ENCODE peak calls at places on chromosomes 16 and 17, in seven cellular contexts. Z is amniotic epithelial cell; O is astrocyte of the spinal cord; L is NAMALWA; B is mammary epithelial cell; W is CD8-positive, alpha-beta T cell; Y is NCI-H82. D is an unnamed sample.
A peak's percentile ranks its signal among the peaks of the same experiment; 100 is the strongest.

GRCh38 chr16:70778901-70779309 is 22.1 kb downstream of the VAC14 start:
- DNase-seq in W (no peak), L (no peak), B (peak; percentile 88), Z (peak; percentile 86), O (peak; percentile 89), Y (no peak), D (peak; percentile 81)

GRCh38 chr17:13182450-13182849 is 164.6 kb upstream of the ELAC2 start:
- DNase-seq in O (no peak), W (no peak), L (no peak), Z (no peak), B (no peak), Y (no peak), D (no peak)

GRCh38 chr17:76566613-76566943 is 19.1 kb downstream of the ST6GALNAC2 start:
- DNase-seq in Y (no peak), Z (no peak), L (no peak), B (no peak), O (no peak), W (no peak), D (no peak)

GRCh38 chr17:72535779-72536178 is 415.0 kb downstream of the SOX9 start:
- DNase-seq in B (no peak), L (no peak), O (no peak), W (no peak), Y (no peak), Z (no peak), D (no peak)

GRCh38 chr17:44920565-44920940 is 5.3 kb upstream of the GFAP start:
- DNase-seq in Y (peak; percentile 60), L (peak; percentile 56), Z (no peak), B (no peak), W (no peak), O (no peak), D (no peak)

GRCh38 chr16:31706318-31706717 is 167.3 kb upstream of the ZNF267 start:
- DNase-seq in Y (no peak), Z (no peak), W (no peak), L (no peak), O (no peak), B (no peak), D (no peak)

GRCh38 chr17:50839591-50840310 is 4.4 kb downstream of the WFIKKN2 start:
- DNase-seq in B (no peak), W (no peak), Z (no peak), L (no peak), O (no peak), Y (no peak), D (no peak)

GRCh38 chr17:39608601-39609000 is 881 bp upstream of the NEUROD2 start:
- DNase-seq in O (no peak), W (no peak), Y (peak; percentile 70), B (no peak), L (no peak), Z (no peak), D (no peak)

GRCh38 chr17:39737761-39738567 is at the start of gene GRB7:
- DNase-seq in W (no peak), O (no peak), Y (no peak), L (no peak), Z (no peak), B (peak; percentile 71), D (no peak)

GRCh38 chr17:29592850-29593545 is at the start of gene ANKRD13B:
- DNase-seq in L (peak; percentile 77), Z (no peak), W (no peak), B (no peak), O (no peak), Y (peak; percentile 95), D (no peak)

GRCh38 chr17:56833023-56833811 is 503 bp downstream of the C17orf67 start:
- DNase-seq in W (peak; percentile 57), B (peak; percentile 82), Z (peak; percentile 46), Y (peak; percentile 93), O (peak; percentile 43), L (peak; percentile 84), D (peak; percentile 87)

GRCh38 chr16:1612320-1613111 is at the start of gene CRAMP1:
- DNase-seq in W (no peak), L (peak; percentile 54), B (peak; percentile 36), O (no peak), Y (peak; percentile 36), Z (no peak), D (peak; percentile 36)

GRCh38 chr17:33452797-33453196 is 159.7 kb upstream of the ASIC2 start:
- DNase-seq in W (no peak), O (no peak), Y (no peak), L (no peak), B (no peak), Z (peak; percentile 62), D (no peak)

GRCh38 chr17:9971991-9972390 is 66.9 kb upstream of the RCVRN start:
- DNase-seq in O (peak; percentile 42), B (no peak), Y (peak; percentile 54), L (no peak), Z (peak; percentile 65), W (no peak), D (peak; percentile 57)

GRCh38 chr17:49548051-49548505 is 27.6 kb upstream of the NXPH3 start:
- DNase-seq in W (no peak), L (no peak), Z (no peak), O (no peak), B (no peak), Y (no peak), D (no peak)